ENCODE peak calls at places on chromosomes 13 and 19, in six cellular contexts. One of them, this sample, is unnamed.

GRCh38 chr13:114123448-114123847 is 9.0 kb downstream of the RASA3 start:
- DNase-seq in central memory CD8-positive, alpha-beta T cell: no peak
- DNase-seq in naive thymus-derived CD8-positive, alpha-beta T cell: no peak
- DNase-seq in RKO: no peak
- DNase-seq in NCI-H1092 treated with DMSO at 0.1 percent for 48 hours: no peak
- DNase-seq in mesothelial cell of epicardium: no peak
- DNase-seq in this sample: no peak

GRCh38 chr19:42403586-42403985 is 13.5 kb upstream of the CNFN start:
- DNase-seq in NCI-H1092 treated with DMSO at 0.1 percent for 48 hours: no peak
- DNase-seq in mesothelial cell of epicardium: no peak
- DNase-seq in naive thymus-derived CD8-positive, alpha-beta T cell: no peak
- DNase-seq in central memory CD8-positive, alpha-beta T cell: no peak
- DNase-seq in RKO: no peak
- DNase-seq in this sample: no peak

GRCh38 chr19:18044825-18045304 is 36.9 kb downstream of the ARRDC2 start:
- DNase-seq in RKO: no peak
- DNase-seq in NCI-H1092 treated with DMSO at 0.1 percent for 48 hours: peak
- DNase-seq in central memory CD8-positive, alpha-beta T cell: peak
- DNase-seq in naive thymus-derived CD8-positive, alpha-beta T cell: peak
- DNase-seq in mesothelial cell of epicardium: no peak
- DNase-seq in this sample: peak

GRCh38 chr13:113917523-113918371 is 53.9 kb upstream of the GAS6 start:
- DNase-seq in naive thymus-derived CD8-positive, alpha-beta T cell: no peak
- DNase-seq in mesothelial cell of epicardium: no peak
- DNase-seq in RKO: no peak
- DNase-seq in central memory CD8-positive, alpha-beta T cell: no peak
- DNase-seq in NCI-H1092 treated with DMSO at 0.1 percent for 48 hours: no peak
- DNase-seq in this sample: peak

GRCh38 chr19:14138576-14139265 is 2.3 kb upstream of the ASF1B start:
- DNase-seq in RKO: peak
- DNase-seq in mesothelial cell of epicardium: no peak
- DNase-seq in central memory CD8-positive, alpha-beta T cell: no peak
- DNase-seq in naive thymus-derived CD8-positive, alpha-beta T cell: no peak
- DNase-seq in NCI-H1092 treated with DMSO at 0.1 percent for 48 hours: no peak
- DNase-seq in this sample: no peak

GRCh38 chr13:50645092-50645491 is 198.4 kb downstream of the DLEU7 start:
- DNase-seq in RKO: no peak
- DNase-seq in naive thymus-derived CD8-positive, alpha-beta T cell: no peak
- DNase-seq in mesothelial cell of epicardium: no peak
- DNase-seq in central memory CD8-positive, alpha-beta T cell: no peak
- DNase-seq in NCI-H1092 treated with DMSO at 0.1 percent for 48 hours: no peak
- DNase-seq in this sample: no peak

GRCh38 chr13:53092931-53093330 is 64.3 kb downstream of the OLFM4 start:
- DNase-seq in naive thymus-derived CD8-positive, alpha-beta T cell: no peak
- DNase-seq in mesothelial cell of epicardium: no peak
- DNase-seq in central memory CD8-positive, alpha-beta T cell: no peak
- DNase-seq in NCI-H1092 treated with DMSO at 0.1 percent for 48 hours: no peak
- DNase-seq in RKO: no peak
- DNase-seq in this sample: no peak

GRCh38 chr13:65855276-65855675 is 1374.9 kb downstream of the PCDH9 start:
- DNase-seq in central memory CD8-positive, alpha-beta T cell: no peak
- DNase-seq in NCI-H1092 treated with DMSO at 0.1 percent for 48 hours: no peak
- DNase-seq in RKO: no peak
- DNase-seq in mesothelial cell of epicardium: no peak
- DNase-seq in naive thymus-derived CD8-positive, alpha-beta T cell: no peak
- DNase-seq in this sample: no peak

GRCh38 chr13:58142952-58143351 is 511.4 kb downstream of the PCDH17 start:
- DNase-seq in NCI-H1092 treated with DMSO at 0.1 percent for 48 hours: no peak
- DNase-seq in RKO: no peak
- DNase-seq in mesothelial cell of epicardium: no peak
- DNase-seq in central memory CD8-positive, alpha-beta T cell: no peak
- DNase-seq in naive thymus-derived CD8-positive, alpha-beta T cell: no peak
- DNase-seq in this sample: no peak

GRCh38 chr19:30153326-30154210 is 211.5 kb downstream of the URI1 start:
- DNase-seq in RKO: no peak
- DNase-seq in central memory CD8-positive, alpha-beta T cell: no peak
- DNase-seq in naive thymus-derived CD8-positive, alpha-beta T cell: no peak
- DNase-seq in NCI-H1092 treated with DMSO at 0.1 percent for 48 hours: no peak
- DNase-seq in mesothelial cell of epicardium: no peak
- DNase-seq in this sample: no peak

GRCh38 chr13:29315847-29316246 is 279.6 kb downstream of the SLC7A1 start:
- DNase-seq in RKO: no peak
- DNase-seq in mesothelial cell of epicardium: no peak
- DNase-seq in NCI-H1092 treated with DMSO at 0.1 percent for 48 hours: no peak
- DNase-seq in naive thymus-derived CD8-positive, alpha-beta T cell: no peak
- DNase-seq in central memory CD8-positive, alpha-beta T cell: no peak
- DNase-seq in this sample: no peak

GRCh38 chr13:52599853-52600603 is 42.2 kb upstream of the HNRNPA1L2 start:
- DNase-seq in naive thymus-derived CD8-positive, alpha-beta T cell: no peak
- DNase-seq in NCI-H1092 treated with DMSO at 0.1 percent for 48 hours: peak
- DNase-seq in mesothelial cell of epicardium: peak
- DNase-seq in central memory CD8-positive, alpha-beta T cell: no peak
- DNase-seq in RKO: peak
- DNase-seq in this sample: peak

GRCh38 chr13:91058066-91058465 is 289.4 kb upstream of the MIR17HG start:
- DNase-seq in naive thymus-derived CD8-positive, alpha-beta T cell: no peak
- DNase-seq in central memory CD8-positive, alpha-beta T cell: no peak
- DNase-seq in RKO: peak
- DNase-seq in NCI-H1092 treated with DMSO at 0.1 percent for 48 hours: no peak
- DNase-seq in mesothelial cell of epicardium: no peak
- DNase-seq in this sample: no peak

GRCh38 chr13:91052873-91053272 is 294.6 kb upstream of the MIR17HG start:
- DNase-seq in central memory CD8-positive, alpha-beta T cell: no peak
- DNase-seq in NCI-H1092 treated with DMSO at 0.1 percent for 48 hours: no peak
- DNase-seq in RKO: no peak
- DNase-seq in naive thymus-derived CD8-positive, alpha-beta T cell: no peak
- DNase-seq in mesothelial cell of epicardium: no peak
- DNase-seq in this sample: no peak

GRCh38 chr13:71643466-71643865 is 223.5 kb downstream of the DACH1 start:
- DNase-seq in central memory CD8-positive, alpha-beta T cell: no peak
- DNase-seq in RKO: no peak
- DNase-seq in mesothelial cell of epicardium: no peak
- DNase-seq in naive thymus-derived CD8-positive, alpha-beta T cell: no peak
- DNase-seq in NCI-H1092 treated with DMSO at 0.1 percent for 48 hours: no peak
- DNase-seq in this sample: no peak